ENCODE peak calls at places on chromosome 22, in nine cellular contexts. P is cardiac muscle cell; B is heart left ventricle; U is heart right ventricle; N is Peyer's patch; S is testis; D is colonic mucosa; G is naive thymus-derived CD4-positive, alpha-beta T cell; W is effector memory CD4-positive, alpha-beta T cell. Q is an unnamed sample.

GRCh38 chr22:32389685-32390084 is 22.4 kb downstream of the RTCB start:
- DNase-seq in W (no peak), G (no peak), D (no peak), B (no peak), S (peak), U (no peak), N (no peak), P (peak), Q (no peak)

GRCh38 chr22:43921361-43921760 is 2.2 kb upstream of the PNPLA3 start:
- DNase-seq in D (no peak), U (no peak), P (peak), S (no peak), B (no peak), N (no peak), G (no peak), W (no peak), Q (no peak)

GRCh38 chr22:28424427-28425080 is 255.1 kb downstream of the TTC28 start:
- DNase-seq in B (no peak), U (no peak), G (no peak), P (peak), W (no peak), S (no peak), N (no peak), D (no peak), Q (no peak)

GRCh38 chr22:29023172-29023796 is 38.3 kb downstream of the C22orf31 start:
- DNase-seq in N (no peak), P (no peak), G (no peak), W (no peak), D (no peak), B (no peak), U (no peak), S (no peak), Q (no peak)

GRCh38 chr22:38707346-38707745 is 1.6 kb downstream of the GTPBP1 start:
- DNase-seq in N (no peak), S (no peak), B (no peak), G (no peak), U (no peak), W (no peak), D (peak), P (peak), Q (no peak)

GRCh38 chr22:24744638-24745037 is 29.9 kb downstream of the PIWIL3 start:
- DNase-seq in B (no peak), S (no peak), N (no peak), D (no peak), U (no peak), W (no peak), P (peak), G (no peak), Q (no peak)

GRCh38 chr22:43110927-43111623 is 525 bp downstream of the BIK start:
- DNase-seq in W (peak), P (no peak), S (peak), G (peak), N (peak), U (peak), B (no peak), D (peak), Q (peak)

GRCh38 chr22:19204640-19205039 is 26.1 kb upstream of the SLC25A1 start:
- DNase-seq in D (no peak), P (no peak), B (no peak), U (no peak), N (peak), S (no peak), W (no peak), G (no peak), Q (no peak)

GRCh38 chr22:49433044-49433443 is 394.6 kb downstream of the BRD1 start:
- DNase-seq in S (no peak), G (no peak), U (no peak), B (no peak), P (no peak), D (no peak), N (no peak), W (no peak), Q (no peak)

GRCh38 chr22:44396727-44397722 is 84.3 kb upstream of the SHISAL1 start:
- DNase-seq in B (peak), D (no peak), N (peak), U (peak), P (no peak), G (no peak), S (peak), W (no peak), Q (no peak)

GRCh38 chr22:22150457-22150856 is 94.1 kb upstream of the VPREB1 start:
- DNase-seq in D (no peak), W (no peak), U (no peak), S (no peak), G (no peak), N (no peak), B (no peak), P (no peak), Q (no peak)

GRCh38 chr22:32203181-32204105 is 1.4 kb downstream of the RFPL2 start:
- DNase-seq in D (no peak), G (no peak), U (no peak), N (no peak), B (no peak), W (no peak), P (no peak), S (no peak), Q (no peak)

GRCh38 chr22:17436981-17437410 is 67.7 kb downstream of the CECR2 start:
- DNase-seq in W (no peak), B (no peak), S (no peak), N (no peak), P (no peak), G (no peak), U (no peak), D (no peak), Q (no peak)

GRCh38 chr22:25100972-25101371 is 98.7 kb upstream of the CRYBB3 start:
- DNase-seq in W (no peak), U (no peak), B (no peak), P (no peak), D (no peak), G (no peak), S (no peak), N (no peak), Q (peak)

GRCh38 chr22:25627271-25627848 is 62.9 kb downstream of the GRK3 start:
- DNase-seq in N (no peak), P (peak), G (no peak), U (no peak), B (no peak), D (no peak), S (no peak), W (no peak), Q (no peak)

GRCh38 chr22:37896181-37896592 is 9.9 kb upstream of the MICALL1 start:
- DNase-seq in U (no peak), D (peak), B (no peak), W (peak), P (peak), N (peak), S (no peak), G (peak), Q (no peak)

GRCh38 chr22:49303781-49304461 is 523.8 kb downstream of the BRD1 start:
- DNase-seq in U (no peak), S (peak), W (no peak), B (peak), D (peak), N (peak), G (no peak), P (no peak), Q (peak)

GRCh38 chr22:39296981-39297489 is 22.4 kb downstream of the RPL3 start:
- DNase-seq in N (no peak), G (no peak), S (no peak), D (no peak), U (peak), B (no peak), P (peak), W (no peak), Q (peak)

GRCh38 chr22:18024276-18024939 is at the start of gene MICAL3:
- DNase-seq in S (peak), B (peak), U (peak), N (peak), W (peak), P (peak), G (peak), D (peak), Q (peak)

GRCh38 chr22:19691721-19692341 is 22.5 kb upstream of the SEPTIN5 start:
- DNase-seq in G (no peak), P (peak), S (peak), D (no peak), N (peak), B (no peak), U (no peak), W (no peak), Q (peak)

GRCh38 chr22:42565956-42566355 is 12.2 kb downstream of the SERHL2 start:
- DNase-seq in W (no peak), D (no peak), B (no peak), P (no peak), S (no peak), U (no peak), N (no peak), G (no peak), Q (no peak)

GRCh38 chr22:45692549-45692948 is 20.9 kb downstream of the ATXN10 start:
- DNase-seq in P (peak), B (no peak), N (no peak), D (no peak), W (no peak), G (no peak), S (no peak), U (no peak), Q (no peak)

GRCh38 chr22:17866127-17866526 is 91.9 kb upstream of the BID start:
- DNase-seq in B (no peak), D (no peak), W (no peak), S (peak), N (no peak), G (no peak), U (no peak), P (no peak), Q (no peak)

GRCh38 chr22:27416553-27417427 is 384.8 kb downstream of the MN1 start:
- DNase-seq in B (no peak), U (no peak), S (no peak), W (no peak), P (peak), G (no peak), D (no peak), N (no peak), Q (no peak)

GRCh38 chr22:30186048-30186447 is 60.5 kb downstream of the LIF start:
- DNase-seq in S (no peak), D (no peak), W (no peak), N (no peak), G (no peak), B (no peak), P (no peak), U (no peak), Q (no peak)

GRCh38 chr22:47100019-47100418 is 337.6 kb downstream of the TBC1D22A start:
- DNase-seq in B (no peak), D (no peak), W (no peak), P (no peak), G (no peak), S (no peak), N (no peak), U (no peak), Q (no peak)

GRCh38 chr22:28075260-28075981 is 156.4 kb upstream of the PITPNB start:
- DNase-seq in G (no peak), U (no peak), P (peak), B (no peak), W (no peak), D (peak), S (peak), N (peak), Q (peak)

GRCh38 chr22:25849514-25849913 is 107.5 kb downstream of the MYO18B start:
- DNase-seq in N (no peak), U (no peak), S (no peak), D (no peak), W (no peak), B (no peak), G (no peak), P (no peak), Q (no peak)

GRCh38 chr22:20247010-20247505 is 21.1 kb downstream of the RTN4R start:
- DNase-seq in S (no peak), D (no peak), W (no peak), U (no peak), B (no peak), P (no peak), N (no peak), G (no peak), Q (peak)

GRCh38 chr22:48745842-48746788 is 1081.6 kb downstream of the BRD1 start:
- DNase-seq in S (peak), P (no peak), W (no peak), U (no peak), N (no peak), D (no peak), B (no peak), G (no peak), Q (no peak)

GRCh38 chr22:17954200-17954859 is 70.0 kb downstream of the MICAL3 start:
- DNase-seq in D (peak), P (no peak), W (no peak), U (no peak), S (no peak), G (no peak), B (no peak), N (no peak), Q (no peak)

GRCh38 chr22:30308518-30309230 is 18.1 kb downstream of the TBC1D10A start:
- DNase-seq in S (no peak), B (peak), G (no peak), P (no peak), U (no peak), W (no peak), N (peak), D (no peak), Q (peak)

GRCh38 chr22:32828561-32828960 is 27.1 kb downstream of the TIMP3 start:
- DNase-seq in N (no peak), U (no peak), D (no peak), W (no peak), S (no peak), B (no peak), P (no peak), G (no peak), Q (no peak)

GRCh38 chr22:19179472-19180048 is 1.0 kb upstream of the SLC25A1 start:
- DNase-seq in S (peak), G (peak), U (peak), B (peak), D (peak), W (no peak), N (peak), P (peak), Q (peak)

GRCh38 chr22:21055880-21056319 is 10.2 kb downstream of the LRRC74B start:
- DNase-seq in U (no peak), P (no peak), B (no peak), G (no peak), S (no peak), N (no peak), D (no peak), W (no peak), Q (no peak)

GRCh38 chr22:22520020-22520656 is at the start of gene ZNF280A:
- DNase-seq in S (peak), P (peak), D (no peak), N (no peak), W (no peak), B (no peak), G (no peak), U (no peak), Q (no peak)

DNA sequence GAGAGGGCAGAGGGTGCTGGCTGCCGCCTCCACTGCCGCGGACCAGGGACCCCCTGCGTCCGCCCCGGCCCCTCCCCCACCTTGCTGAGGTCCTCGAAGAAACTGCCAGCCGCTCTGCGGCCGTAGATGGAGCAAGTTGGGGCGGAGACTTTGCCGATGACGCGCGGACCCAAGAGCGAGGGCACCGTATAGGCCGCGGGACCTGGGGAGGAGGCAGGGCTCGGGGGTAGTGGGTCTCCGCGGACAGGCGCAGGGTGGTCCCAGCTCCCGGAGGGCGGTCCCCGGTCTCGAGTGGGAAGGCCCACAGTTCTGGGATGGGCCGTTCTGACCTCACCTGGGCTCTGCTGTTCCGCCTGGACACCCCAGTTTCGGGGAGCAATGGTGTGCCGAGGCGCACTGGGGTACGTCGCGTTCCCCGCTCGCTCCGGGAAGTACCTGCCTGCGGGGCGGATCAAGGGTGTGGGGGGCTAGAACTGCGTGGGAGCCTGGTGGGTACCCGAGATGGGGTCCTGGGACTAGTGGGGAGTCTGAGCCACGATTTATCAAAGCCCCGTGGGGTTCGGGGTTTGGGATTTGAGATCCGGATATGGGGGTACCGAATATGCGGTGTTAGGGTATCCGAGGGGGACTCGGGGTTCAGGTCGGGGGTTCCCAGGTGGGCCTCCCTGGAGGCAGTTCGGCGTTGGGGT is 1.2 kb upstream of the TYMP start:
- DNase-seq in N (peak), W (peak), B (peak), G (no peak), D (peak), P (peak), S (peak), U (peak), Q (peak)
- H3K27ac ChIP-seq in N (peak), W (peak), B (peak), G (peak), D (peak), P (no peak), S (peak), U (peak), Q (peak)

DNA sequence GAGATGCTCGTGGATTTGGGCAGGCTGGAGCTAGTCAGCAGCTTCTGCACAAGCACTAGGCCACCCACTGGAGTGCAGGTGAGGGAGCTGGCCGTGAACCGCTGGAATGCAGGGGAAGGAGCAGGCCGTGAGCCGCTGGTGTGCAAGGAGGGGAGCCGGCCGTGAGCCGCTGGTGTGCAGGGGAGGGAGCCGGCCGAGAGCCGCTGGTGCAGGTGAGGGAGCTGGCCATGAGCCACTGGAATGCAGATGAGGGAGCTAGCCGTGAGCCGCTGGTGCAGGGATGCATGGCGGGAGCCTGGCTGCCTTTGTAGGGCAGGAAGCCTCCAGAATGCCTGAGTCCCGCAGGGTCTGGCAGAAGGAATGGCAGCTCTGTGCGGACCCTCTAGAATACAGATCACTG is 4220.0 kb upstream of the OR11H1 start:
- DNase-seq in U (no peak), S (no peak), W (no peak), N (no peak), G (no peak), D (no peak), B (peak), P (no peak), Q (no peak)
- H3K4me3 ChIP-seq in U (no peak), S (no peak), W (no peak), N (no peak), G (no peak), D (no peak), B (no peak), P (no peak), Q (no peak)

GRCh38 chr22:41341012-41341411 is 39.7 kb downstream of the ZC3H7B start:
- DNase-seq in G (no peak), S (no peak), B (no peak), N (no peak), P (no peak), W (no peak), U (no peak), D (no peak), Q (peak)

GRCh38 chr22:41341990-41342389 is 39.8 kb upstream of the TEF start:
- DNase-seq in B (no peak), G (no peak), W (no peak), P (no peak), S (no peak), N (no peak), D (no peak), U (no peak), Q (no peak)

GRCh38 chr22:41340357-41340756 is 39.0 kb downstream of the ZC3H7B start:
- DNase-seq in P (no peak), U (no peak), B (no peak), W (no peak), G (no peak), N (no peak), D (no peak), S (no peak), Q (no peak)

GRCh38 chr22:41339823-41340222 is 38.5 kb downstream of the ZC3H7B start:
- DNase-seq in U (no peak), W (no peak), S (no peak), B (no peak), P (no peak), D (no peak), G (no peak), N (no peak), Q (no peak)

DNA sequence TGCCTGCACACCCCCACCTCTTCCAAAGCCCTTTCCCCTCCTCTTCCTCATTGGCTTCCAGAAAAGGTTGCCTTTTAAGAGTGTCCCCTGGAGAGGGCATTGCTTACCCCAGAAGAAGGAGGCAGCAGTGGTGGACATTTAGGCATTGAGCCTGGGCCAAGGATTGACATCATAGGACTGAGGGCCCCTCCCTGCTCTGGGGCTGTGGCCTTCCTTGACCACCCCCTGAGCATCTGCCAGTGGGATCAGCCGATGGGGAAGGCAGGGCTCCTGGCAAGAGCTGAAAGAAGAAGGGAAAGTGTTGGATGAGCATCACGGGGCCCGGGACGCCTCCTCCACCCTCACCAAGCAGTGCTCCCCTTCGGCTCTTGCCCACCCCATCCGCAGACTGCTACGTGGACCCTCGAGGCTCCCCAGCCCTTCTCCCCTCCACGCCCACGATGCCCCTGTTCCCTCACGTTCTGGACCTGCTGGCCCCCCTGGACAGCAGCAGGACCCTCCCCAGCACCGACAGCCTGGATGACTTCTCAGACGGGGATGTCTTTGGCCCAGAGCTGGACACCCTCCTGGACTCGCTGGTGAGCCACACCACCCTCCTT is 37.4 kb downstream of the ZC3H7B start:
- DNase-seq in W (no peak), B (no peak), S (no peak), G (no peak), U (no peak), P (no peak), N (no peak), D (no peak), Q (no peak)
- H3K27ac ChIP-seq in W (no peak), B (no peak), S (no peak), G (no peak), U (no peak), P (no peak), N (no peak), D (no peak), Q (no peak)

DNA sequence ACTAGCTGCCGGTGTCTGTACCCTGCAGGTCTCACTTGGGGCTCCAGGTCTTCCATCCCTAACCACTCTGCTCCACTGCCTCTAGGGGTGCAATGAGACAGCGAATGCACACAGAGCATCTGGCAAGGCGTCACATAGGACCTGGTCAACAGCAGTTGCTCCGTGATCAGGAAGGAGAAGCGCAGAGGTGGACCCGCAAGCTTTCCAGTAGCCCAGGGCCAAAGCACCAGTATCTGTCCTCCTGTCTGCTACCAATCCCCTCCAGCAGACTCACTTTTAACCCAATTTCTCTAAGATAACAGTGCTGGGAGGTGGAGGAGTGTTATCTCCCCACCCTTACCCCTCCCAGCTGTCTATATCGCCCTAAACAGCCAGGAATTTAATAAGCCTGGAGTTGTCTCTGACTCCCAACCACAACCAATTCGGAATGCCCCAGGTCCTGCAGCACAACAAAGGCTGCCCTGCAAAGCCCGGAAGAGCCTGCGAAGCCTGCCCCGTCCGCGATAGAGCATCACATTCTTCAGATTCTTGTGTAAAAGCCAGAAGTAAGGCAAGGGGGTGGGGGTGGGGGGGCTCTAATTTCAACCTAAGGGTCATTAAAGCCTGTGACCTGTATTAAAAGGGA is 19.3 kb downstream of the MYH9 start:
- DNase-seq in D (no peak), G (no peak), P (peak), N (peak), S (no peak), U (no peak), B (no peak), W (no peak), Q (no peak)
- H3K4me3 ChIP-seq in D (no peak), G (peak), P (no peak), N (no peak), S (no peak), U (peak), B (peak), W (peak), Q (no peak)

Q was measured in right cardiac atrium.